ENCODE peak calls at places on chromosome 9, in six cellular contexts. T, B, Z, L, D and Q are unnamed samples.

GRCh38 chr9:37710039-37710438 is 43.6 kb upstream of the TRMT10B start:
- DNase-seq in T (no peak), B (no peak), Z (no peak), L (no peak), D (no peak), Q (no peak)

GRCh38 chr9:79734989-79735779 is 163.4 kb downstream of the TLE4 start:
- DNase-seq in T (no peak), B (no peak), Z (no peak), L (no peak), D (no peak), Q (no peak)

GRCh38 chr9:73149371-73150067 is 2.1 kb upstream of the ANXA1 start:
- DNase-seq in T (no peak), B (peak; percentile 79), Z (no peak), L (no peak), D (peak; percentile 60), Q (no peak)

GRCh38 chr9:16154570-16155078 is 601.8 kb downstream of the CCDC171 start:
- DNase-seq in T (peak; percentile 74), B (peak; percentile 20), Z (peak; percentile 30), L (no peak), D (no peak), Q (peak; percentile 85)

GRCh38 chr9:120152295-120152694 is 427.7 kb downstream of the CDK5RAP2 start:
- DNase-seq in T (no peak), B (no peak), Z (peak; percentile 18), L (no peak), D (no peak), Q (no peak)

GRCh38 chr9:38393128-38393809 is 767 bp downstream of the ALDH1B1 start:
- DNase-seq in T (no peak), B (no peak), Z (no peak), L (no peak), D (no peak), Q (no peak)

GRCh38 chr9:84556556-84556955 is 113.0 kb upstream of the NTRK2 start:
- DNase-seq in T (no peak), B (no peak), Z (no peak), L (no peak), D (no peak), Q (no peak)

GRCh38 chr9:133127340-133127981 is 6.4 kb upstream of the RALGDS start:
- DNase-seq in T (no peak), B (no peak), Z (no peak), L (no peak), D (no peak), Q (peak; percentile 82)

GRCh38 chr9:2787065-2787464 is 56.8 kb downstream of the PUM3 start:
- DNase-seq in T (no peak), B (peak; percentile 4), Z (no peak), L (no peak), D (no peak), Q (no peak)

GRCh38 chr9:6449086-6449485 is 36.1 kb downstream of the UHRF2 start:
- DNase-seq in T (no peak), B (no peak), Z (no peak), L (no peak), D (no peak), Q (no peak)

GRCh38 chr9:6443661-6444060 is 30.7 kb downstream of the UHRF2 start:
- DNase-seq in T (no peak), B (no peak), Z (no peak), L (no peak), D (no peak), Q (no peak)

GRCh38 chr9:6444108-6444507 is 31.1 kb downstream of the UHRF2 start:
- DNase-seq in T (no peak), B (no peak), Z (no peak), L (no peak), D (no peak), Q (no peak)

GRCh38 chr9:6450641-6451375 is 37.8 kb downstream of the UHRF2 start:
- DNase-seq in T (no peak), B (no peak), Z (no peak), L (no peak), D (no peak), Q (no peak)

GRCh38 chr9:6449645-6450044 is 36.6 kb downstream of the UHRF2 start:
- DNase-seq in T (no peak), B (no peak), Z (no peak), L (no peak), D (no peak), Q (no peak)
- H3K27ac ChIP-seq in T (no peak overlapping the region), B (no peak overlapping the region), Z (peak overlapping the region; percentile 4), L (no peak overlapping the region), D (no peak overlapping the region), Q (no peak overlapping the region)

DNA sequence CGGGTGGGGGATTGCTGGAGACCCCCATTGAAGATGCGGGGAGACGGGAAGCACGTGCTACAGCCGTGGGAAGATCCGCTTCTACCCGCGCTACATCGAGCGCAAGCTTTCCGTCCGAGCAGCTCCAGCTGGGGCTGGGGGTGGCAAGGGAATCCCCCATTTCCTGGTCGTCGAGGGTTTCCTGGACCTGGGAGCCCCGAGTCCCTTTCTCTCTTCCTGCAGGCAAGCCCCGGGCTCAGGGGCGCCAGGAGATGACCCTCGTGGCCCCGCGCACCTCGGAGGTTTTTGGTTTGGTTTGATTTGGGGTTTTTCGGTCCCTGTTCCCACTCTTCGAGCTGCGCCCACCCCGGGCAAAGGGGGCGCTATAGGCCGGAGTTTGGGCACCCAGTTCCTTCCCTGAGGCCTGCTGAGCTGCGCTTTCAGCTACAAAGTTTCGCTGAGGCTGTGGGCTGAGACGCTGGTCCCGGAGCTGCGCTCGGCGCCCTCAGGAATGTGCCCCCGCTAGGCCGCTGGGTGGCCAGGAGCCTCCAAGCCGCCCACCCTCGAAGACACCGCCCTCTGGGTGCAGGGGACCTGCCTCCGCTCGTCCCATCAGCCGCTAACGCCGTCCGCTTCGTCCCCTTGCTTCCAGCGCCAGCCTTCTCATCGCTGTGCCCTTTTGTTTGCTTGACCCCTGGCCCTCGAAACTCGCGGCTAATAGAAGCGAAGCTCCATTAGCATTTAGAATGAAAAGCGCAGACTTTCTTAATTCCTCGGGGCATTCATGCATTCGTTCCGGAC is 2.9 kb downstream of the NR4A3 start:
- DNase-seq in T (peak; percentile 73), B (no peak), Z (no peak), L (peak; percentile 61), D (no peak), Q (peak; percentile 41)
- TF ChIP-seq CTCF in T (no peak), B (peak; percentile 40), Z (peak; percentile 27), L (no peak), D (peak; percentile 53), Q (peak; percentile 47)

GRCh38 chr9:20355022-20355421 is 267.3 kb downstream of the MLLT3 start:
- DNase-seq in T (no peak), B (peak; percentile 29), Z (no peak), L (no peak), D (peak; percentile 63), Q (no peak)

GRCh38 chr9:20351715-20352114 is 270.6 kb downstream of the MLLT3 start:
- DNase-seq in T (no peak), B (no peak), Z (no peak), L (no peak), D (no peak), Q (no peak)

GRCh38 chr9:20353529-20353928 is 268.8 kb downstream of the MLLT3 start:
- DNase-seq in T (no peak), B (no peak), Z (no peak), L (no peak), D (no peak), Q (no peak)

GRCh38 chr9:20352531-20352930 is 269.8 kb downstream of the MLLT3 start:
- DNase-seq in T (no peak), B (no peak), Z (no peak), L (no peak), D (no peak), Q (no peak)

GRCh38 chr9:20353931-20354652 is 268.2 kb downstream of the MLLT3 start:
- DNase-seq in T (no peak), B (no peak), Z (no peak), L (no peak), D (no peak), Q (no peak)
- H3K27ac ChIP-seq in T (peak overlapping the region; percentile 55), B (no peak overlapping the region), Z (no peak overlapping the region), L (no peak overlapping the region), D (peak overlapping the region; percentile 79), Q (no peak overlapping the region)

DNA sequence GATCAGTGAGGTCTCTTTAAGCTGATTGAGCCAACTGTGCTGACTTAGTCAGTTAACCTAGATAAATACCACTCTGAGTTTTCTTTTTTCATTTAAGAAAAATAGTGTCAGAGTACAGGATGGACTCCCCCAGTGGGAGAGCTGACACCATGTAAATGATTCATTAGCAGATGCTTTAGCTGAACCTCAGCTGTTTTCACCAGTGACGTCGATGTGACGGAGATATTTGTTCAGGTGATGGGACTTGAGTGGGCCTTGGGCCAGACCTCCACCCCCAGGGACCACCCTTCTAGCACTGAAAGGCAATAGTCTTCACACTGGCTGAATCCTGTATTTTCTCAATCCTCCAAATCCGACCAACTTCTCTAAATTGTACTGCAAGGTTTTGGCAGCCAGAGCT is 196.1 kb downstream of the GAS1 start:
- DNase-seq in T (no peak), B (no peak), Z (peak; percentile 39), L (no peak), D (no peak), Q (no peak)
- TF ChIP-seq CTCF in T (no peak), B (no peak), Z (no peak), L (no peak), D (no peak), Q (no peak)

GRCh38 chr9:134734270-134734669 is 92.7 kb downstream of the COL5A1 start:
- DNase-seq in T (peak; percentile 51), B (no peak), Z (no peak), L (no peak), D (no peak), Q (peak; percentile 38)

GRCh38 chr9:134735441-134736175 is 94.0 kb downstream of the COL5A1 start:
- DNase-seq in T (peak; percentile 38), B (no peak), Z (peak; percentile 84), L (no peak), D (no peak), Q (no peak)

GRCh38 chr9:134732392-134733110 is 90.9 kb downstream of the COL5A1 start:
- DNase-seq in T (peak; percentile 42), B (no peak), Z (no peak), L (no peak), D (no peak), Q (no peak)

GRCh38 chr9:134731497-134732391 is 90.1 kb downstream of the COL5A1 start:
- DNase-seq in T (peak; percentile 36), B (no peak), Z (no peak), L (no peak), D (no peak), Q (no peak)

GRCh38 chr9:134733480-134734232 is 92.1 kb downstream of the COL5A1 start:
- DNase-seq in T (peak; percentile 27), B (no peak), Z (no peak), L (no peak), D (no peak), Q (no peak)
- H3K27ac ChIP-seq in T (no peak overlapping the region), B (no peak overlapping the region), Z (peak overlapping the region; percentile 86), L (no peak overlapping the region), D (no peak overlapping the region), Q (no peak overlapping the region)

GRCh38 chr9:95341262-95342011 is 23.9 kb upstream of the FANCC start:
- DNase-seq in T (no peak), B (peak; percentile 22), Z (no peak), L (no peak), D (no peak), Q (no peak)
- TF ChIP-seq CTCF in T (no peak), B (peak; percentile 34), Z (peak; percentile 50), L (no peak), D (peak; percentile 54), Q (no peak)